ENCODE peak calls at places on chromosomes 16 and 17, in seven cellular contexts. G, W, O, C, U, M and A are unnamed samples.
A peak's percentile ranks its signal among the peaks of the same experiment; 100 is the strongest.

GRCh38 chr16:84738255-84739038 is 38.6 kb downstream of the USP10 start:
- DNase-seq in G (peak; percentile 86), O (peak; percentile 82), U (peak; percentile 91), C (peak; percentile 85), W (peak; percentile 71), M (peak; percentile 75), A (peak; percentile 86)

GRCh38 chr17:59378621-59379194 is 47.3 kb downstream of the YPEL2 start:
- DNase-seq in C (no peak), U (no peak), W (no peak), O (no peak), M (no peak), G (no peak), A (no peak)

GRCh38 chr16:88846088-88846487 is 10.7 kb downstream of the GALNS start:
- DNase-seq in W (no peak), C (no peak), U (no peak), G (no peak), M (peak; percentile 55), O (no peak), A (no peak)

GRCh38 chr17:32243712-32244111 is 21.9 kb upstream of the RHBDL3 start:
- DNase-seq in O (no peak), C (no peak), M (no peak), W (no peak), U (no peak), G (peak; percentile 44), A (no peak)

GRCh38 chr16:88373211-88373610 is 9.5 kb upstream of the ZNF469 start:
- DNase-seq in O (no peak), M (no peak), W (no peak), U (no peak), C (no peak), G (no peak), A (no peak)

GRCh38 chr17:6591599-6592158 is 35.3 kb upstream of the PITPNM3 start:
- DNase-seq in O (no peak), U (no peak), W (no peak), G (no peak), C (no peak), M (no peak), A (peak; percentile 38)

GRCh38 chr17:62109378-62109902 is 44.4 kb upstream of the MED13 start:
- DNase-seq in C (peak; percentile 95), G (peak; percentile 79), U (peak; percentile 77), W (peak; percentile 77), O (peak; percentile 85), M (peak; percentile 88), A (peak; percentile 92)

GRCh38 chr16:57577691-57578224 is 35.3 kb downstream of the ADGRG5 start:
- DNase-seq in C (no peak), G (peak; percentile 75), U (no peak), W (no peak), M (peak; percentile 14), O (no peak), A (no peak)

GRCh38 chr17:21039839-21040575 is 2.8 kb downstream of the USP22 start:
- DNase-seq in O (no peak), M (no peak), U (no peak), C (peak; percentile 53), G (peak; percentile 69), W (no peak), A (peak; percentile 81)

GRCh38 chr16:58198739-58199411 is 969 bp upstream of the CSNK2A2 start:
- DNase-seq in G (no peak), W (no peak), C (no peak), M (no peak), O (no peak), U (no peak), A (no peak)

GRCh38 chr16:85197611-85198566 is 85.6 kb upstream of the CIBAR2 start:
- DNase-seq in M (no peak), U (no peak), C (no peak), G (no peak), O (no peak), W (no peak), A (no peak)

GRCh38 chr17:2438823-2439222 is 38.0 kb upstream of the MNT start:
- DNase-seq in U (no peak), M (no peak), O (no peak), G (peak; percentile 18), C (no peak), W (no peak), A (no peak)

GRCh38 chr16:56866955-56867830 is 2.2 kb downstream of the SLC12A3 start:
- DNase-seq in W (no peak), C (peak; percentile 43), O (no peak), U (peak; percentile 63), G (peak; percentile 74), M (peak; percentile 44), A (peak; percentile 66)

DNA sequence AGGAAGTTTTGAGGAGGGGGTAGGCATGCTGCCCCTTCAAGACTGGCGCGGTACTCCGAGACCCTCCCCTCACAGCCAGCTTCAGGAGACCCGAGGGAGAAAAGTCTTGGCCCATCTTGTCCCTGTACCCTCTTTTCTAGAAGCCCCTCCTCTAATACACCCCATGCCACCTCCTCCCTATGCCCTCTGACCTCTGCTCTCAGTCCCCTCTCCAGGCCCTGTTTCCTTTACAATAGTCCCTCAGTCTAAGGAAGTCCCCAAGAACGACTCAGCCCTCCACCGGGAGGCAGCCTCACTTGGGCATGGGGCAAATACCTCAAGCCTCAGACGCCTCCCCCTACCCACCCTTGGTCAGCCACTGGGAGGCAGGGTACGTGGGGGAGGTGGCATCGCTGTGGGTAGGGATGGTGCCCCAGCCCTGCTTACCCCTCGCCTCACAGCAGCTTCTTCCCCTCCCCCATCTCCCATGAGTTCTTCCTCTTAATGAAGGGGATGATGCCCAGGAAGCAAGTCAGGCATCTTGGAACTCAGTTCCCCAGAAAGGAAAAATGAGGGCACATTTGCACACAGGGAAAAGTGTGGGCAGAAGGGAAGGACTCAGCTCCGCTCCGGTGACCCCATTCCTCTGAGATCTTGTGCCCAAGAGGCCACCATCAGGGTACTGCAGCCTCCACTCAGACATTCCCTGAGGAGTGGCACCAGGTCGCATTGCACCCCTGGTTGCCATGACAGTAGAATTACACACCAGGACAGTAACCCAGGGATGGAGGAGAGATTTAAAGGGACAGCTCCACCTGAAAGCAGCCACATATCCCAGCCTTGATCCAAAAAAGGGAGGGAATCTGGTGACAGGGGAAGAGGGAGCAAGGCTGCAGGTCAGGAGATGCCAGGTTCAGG is 6.2 kb downstream of the MPP2 start:
- DNase-seq in C (no peak), M (no peak), W (no peak), O (no peak), U (no peak), G (no peak), A (peak; percentile 72)
- TF ChIP-seq MAX in C (no peak), M (no peak), W (no peak), O (no peak), U (no peak), G (no peak), A (no peak)

GRCh38 chr16:30397776-30398659 is 2.8 kb downstream of the ZNF48 start:
- DNase-seq in W (no peak), G (no peak), C (no peak), O (no peak), M (no peak), U (no peak), A (no peak)

GRCh38 chr16:30395155-30395991 is at the start of gene ZNF48:
- DNase-seq in G (peak; percentile 92), C (peak; percentile 77), U (peak; percentile 89), M (peak; percentile 92), O (peak; percentile 85), W (no peak), A (peak; percentile 88)

GRCh38 chr16:30395992-30396560 is 856 bp downstream of the ZNF48 start:
- DNase-seq in W (no peak), U (no peak), O (no peak), C (no peak), G (peak; percentile 72), M (peak; percentile 27), A (no peak)

GRCh38 chr16:30397056-30397455 is 1.8 kb downstream of the ZNF48 start:
- DNase-seq in G (no peak), W (no peak), C (no peak), U (no peak), O (no peak), M (peak; percentile 32), A (no peak)

DNA sequence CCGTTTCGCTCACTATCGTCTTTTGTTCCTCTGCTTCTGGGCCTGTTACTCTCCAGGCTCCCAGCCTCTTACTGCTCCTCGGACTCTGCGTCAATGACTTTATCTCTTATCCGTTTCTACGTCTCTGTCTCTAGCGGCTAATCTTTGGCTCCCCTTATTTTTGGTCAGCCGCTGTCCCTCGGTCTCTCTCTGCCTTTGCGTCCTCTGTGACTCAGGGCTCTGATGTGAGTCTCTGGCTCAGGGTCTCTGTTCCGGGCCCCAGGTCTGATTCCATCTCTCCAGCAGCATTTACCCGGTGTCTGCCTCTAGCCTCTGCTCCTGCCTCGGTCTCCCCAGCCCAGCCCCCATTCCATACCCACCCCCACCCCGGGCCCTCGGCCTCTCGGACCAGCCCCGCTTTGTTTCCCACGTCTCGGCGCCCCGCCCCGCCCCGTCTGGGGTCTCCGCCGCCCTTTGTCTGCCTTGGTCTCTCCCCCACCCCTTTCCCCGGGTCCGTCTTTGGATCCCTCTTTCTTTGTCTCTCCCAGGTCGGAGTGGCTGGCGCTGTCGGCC is 541 bp upstream of the ZNF48 start:
- DNase-seq in C (no peak), O (no peak), M (no peak), U (no peak), G (no peak), W (no peak), A (no peak)
- TF ChIP-seq MAX in C (no peak), O (no peak), M (no peak), U (no peak), G (no peak), W (no peak), A (no peak)

DNA sequence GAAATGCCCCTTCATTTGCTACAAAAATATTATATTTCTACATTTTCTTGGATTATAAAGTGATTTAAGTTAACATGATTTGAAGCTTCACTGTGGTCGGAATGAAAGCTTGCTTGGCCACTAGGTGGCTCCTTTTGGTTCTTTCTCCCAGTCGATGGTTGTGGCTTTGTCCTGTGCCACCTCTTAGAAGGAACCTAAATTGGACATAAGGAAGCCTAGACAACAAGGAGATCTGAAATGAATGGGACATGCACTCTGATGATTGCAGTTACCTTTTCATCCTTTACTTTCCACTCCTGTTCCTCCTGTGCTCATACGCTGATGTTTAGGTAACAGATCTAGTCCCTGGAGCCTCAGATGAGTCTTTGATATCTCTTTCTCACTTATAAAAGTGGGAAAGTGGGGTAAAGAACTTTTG is 39.2 kb downstream of the FTO start:
- DNase-seq in C (peak; percentile 55), G (peak; percentile 71), U (no peak), W (no peak), O (peak; percentile 21), M (peak; percentile 35), A (peak; percentile 70)
- TF ChIP-seq MAX in C (no peak), G (no peak), U (no peak), W (no peak), O (no peak), M (no peak), A (no peak)

GRCh38 chr17:50059759-50060273 is 3.9 kb downstream of the ITGA3 start:
- DNase-seq in C (no peak), G (no peak), U (no peak), W (no peak), O (no peak), M (no peak), A (no peak)

GRCh38 chr17:50063516-50064252 is 7.8 kb downstream of the ITGA3 start:
- DNase-seq in O (no peak), U (no peak), W (no peak), C (no peak), M (no peak), G (no peak), A (peak; percentile 61)

GRCh38 chr17:50062323-50063243 is 6.7 kb downstream of the ITGA3 start:
- DNase-seq in W (no peak), C (peak; percentile 91), O (no peak), M (no peak), U (no peak), G (no peak), A (peak; percentile 99)

GRCh38 chr17:50059256-50059655 is 3.3 kb downstream of the ITGA3 start:
- DNase-seq in M (no peak), U (no peak), O (no peak), G (no peak), C (no peak), W (no peak), A (no peak)

GRCh38 chr17:50060951-50061712 is 5.2 kb downstream of the ITGA3 start:
- DNase-seq in G (no peak), C (no peak), U (no peak), O (no peak), M (no peak), W (no peak), A (peak; percentile 61)
- TF ChIP-seq MAX in G (no peak), C (no peak), U (no peak), O (no peak), M (no peak), W (no peak), A (no peak)